ENCODE peak calls at places on chromosomes 11 and 22, in nine cellular contexts. One of them, this sample, is unnamed.
A peak's percentile ranks its signal among the peaks of the same experiment; 100 is the strongest.

GRCh38 chr22:30497466-30498150 is 7.9 kb downstream of the SEC14L4 start:
- DNase-seq in kidney tubule cell: no peak
- DNase-seq in Calu3: no peak
- DNase-seq in kidney glomerular epithelial cell: no peak
- DNase-seq in thyroid gland: no peak
- DNase-seq in T1000: no peak
- DNase-seq in HCT116: no peak
- DNase-seq in body of pancreas: no peak
- DNase-seq in stimulated activated CD4-positive, alpha-beta T cell treated with anti-CD3 and anti-CD28 coated beads, TNF-alpha, amount 100 ng/mL, for 1 hour: no peak
- DNase-seq in this sample: no peak

GRCh38 chr11:68596231-68596630 is 88.1 kb upstream of the GAL start:
- DNase-seq in kidney glomerular epithelial cell: no peak
- DNase-seq in body of pancreas: no peak
- DNase-seq in stimulated activated CD4-positive, alpha-beta T cell treated with anti-CD3 and anti-CD28 coated beads, TNF-alpha, amount 100 ng/mL, for 1 hour: no peak
- DNase-seq in HCT116: no peak
- DNase-seq in T1000: no peak
- DNase-seq in Calu3: no peak
- DNase-seq in kidney tubule cell: no peak
- DNase-seq in thyroid gland: no peak
- DNase-seq in this sample: no peak

GRCh38 chr11:120744016-120744994 is 232.8 kb downstream of the GRIK4 start:
- DNase-seq in stimulated activated CD4-positive, alpha-beta T cell treated with anti-CD3 and anti-CD28 coated beads, TNF-alpha, amount 100 ng/mL, for 1 hour: no peak
- DNase-seq in thyroid gland: no peak
- DNase-seq in HCT116: no peak
- DNase-seq in kidney tubule cell: no peak
- DNase-seq in T1000: no peak
- DNase-seq in kidney glomerular epithelial cell: no peak
- DNase-seq in body of pancreas: no peak
- DNase-seq in Calu3: no peak
- DNase-seq in this sample: no peak

GRCh38 chr22:32355760-32356159 is 1.9 kb upstream of the RFPL3 start:
- DNase-seq in T1000: no peak
- DNase-seq in kidney tubule cell: peak; percentile 17
- DNase-seq in stimulated activated CD4-positive, alpha-beta T cell treated with anti-CD3 and anti-CD28 coated beads, TNF-alpha, amount 100 ng/mL, for 1 hour: no peak
- DNase-seq in thyroid gland: peak; percentile 46
- DNase-seq in Calu3: peak; percentile 36
- DNase-seq in body of pancreas: no peak
- DNase-seq in kidney glomerular epithelial cell: no peak
- DNase-seq in HCT116: peak; percentile 48
- DNase-seq in this sample: no peak

GRCh38 chr11:34788642-34789041 is 127.5 kb downstream of the APIP start:
- DNase-seq in thyroid gland: no peak
- DNase-seq in Calu3: no peak
- DNase-seq in kidney glomerular epithelial cell: no peak
- DNase-seq in HCT116: no peak
- DNase-seq in body of pancreas: no peak
- DNase-seq in stimulated activated CD4-positive, alpha-beta T cell treated with anti-CD3 and anti-CD28 coated beads, TNF-alpha, amount 100 ng/mL, for 1 hour: no peak
- DNase-seq in kidney tubule cell: no peak
- DNase-seq in T1000: no peak
- DNase-seq in this sample: no peak

GRCh38 chr11:3107608-3108182 is 50.5 kb upstream of the CARS1 start:
- DNase-seq in kidney glomerular epithelial cell: no peak
- DNase-seq in Calu3: no peak
- DNase-seq in HCT116: no peak
- DNase-seq in kidney tubule cell: no peak
- DNase-seq in thyroid gland: no peak
- DNase-seq in body of pancreas: peak; percentile 9
- DNase-seq in stimulated activated CD4-positive, alpha-beta T cell treated with anti-CD3 and anti-CD28 coated beads, TNF-alpha, amount 100 ng/mL, for 1 hour: no peak
- DNase-seq in T1000: no peak
- DNase-seq in this sample: no peak

GRCh38 chr22:49717322-49717919 is 110.3 kb downstream of the BRD1 start:
- DNase-seq in thyroid gland: no peak
- DNase-seq in HCT116: no peak
- DNase-seq in stimulated activated CD4-positive, alpha-beta T cell treated with anti-CD3 and anti-CD28 coated beads, TNF-alpha, amount 100 ng/mL, for 1 hour: no peak
- DNase-seq in Calu3: no peak
- DNase-seq in body of pancreas: no peak
- DNase-seq in kidney tubule cell: no peak
- DNase-seq in T1000: no peak
- DNase-seq in kidney glomerular epithelial cell: no peak
- DNase-seq in this sample: no peak

GRCh38 chr22:39117585-39118191 is 20.6 kb downstream of the APOBEC3H start:
- DNase-seq in thyroid gland: peak; percentile 61
- DNase-seq in kidney glomerular epithelial cell: no peak
- DNase-seq in Calu3: peak; percentile 81
- DNase-seq in HCT116: peak; percentile 53
- DNase-seq in stimulated activated CD4-positive, alpha-beta T cell treated with anti-CD3 and anti-CD28 coated beads, TNF-alpha, amount 100 ng/mL, for 1 hour: peak; percentile 31
- DNase-seq in kidney tubule cell: peak; percentile 59
- DNase-seq in T1000: no peak
- DNase-seq in body of pancreas: peak; percentile 67
- DNase-seq in this sample: no peak

GRCh38 chr11:8070417-8071101 is 10.5 kb upstream of the TUB start:
- DNase-seq in stimulated activated CD4-positive, alpha-beta T cell treated with anti-CD3 and anti-CD28 coated beads, TNF-alpha, amount 100 ng/mL, for 1 hour: no peak
- DNase-seq in T1000: no peak
- DNase-seq in kidney tubule cell: peak; percentile 44
- DNase-seq in kidney glomerular epithelial cell: peak; percentile 25
- DNase-seq in thyroid gland: peak; percentile 32
- DNase-seq in Calu3: no peak
- DNase-seq in body of pancreas: no peak
- DNase-seq in HCT116: peak; percentile 21
- DNase-seq in this sample: no peak

GRCh38 chr11:65487467-65488272 is 11.2 kb upstream of the MALAT1 start:
- DNase-seq in HCT116: peak; percentile 99
- DNase-seq in stimulated activated CD4-positive, alpha-beta T cell treated with anti-CD3 and anti-CD28 coated beads, TNF-alpha, amount 100 ng/mL, for 1 hour: no peak
- DNase-seq in kidney tubule cell: peak; percentile 100
- DNase-seq in body of pancreas: peak; percentile 96
- DNase-seq in Calu3: peak; percentile 97
- DNase-seq in thyroid gland: peak; percentile 100
- DNase-seq in kidney glomerular epithelial cell: peak; percentile 100
- DNase-seq in T1000: peak; percentile 98
- DNase-seq in this sample: peak; percentile 98

GRCh38 chr22:23801886-23802377 is 15.2 kb downstream of the SMARCB1 start:
- DNase-seq in HCT116: no peak
- DNase-seq in kidney glomerular epithelial cell: no peak
- DNase-seq in T1000: no peak
- DNase-seq in thyroid gland: no peak
- DNase-seq in body of pancreas: no peak
- DNase-seq in kidney tubule cell: no peak
- DNase-seq in stimulated activated CD4-positive, alpha-beta T cell treated with anti-CD3 and anti-CD28 coated beads, TNF-alpha, amount 100 ng/mL, for 1 hour: no peak
- DNase-seq in Calu3: no peak
- DNase-seq in this sample: no peak

GRCh38 chr11:85826096-85826855 is 15.3 kb upstream of the SYTL2 start:
- DNase-seq in stimulated activated CD4-positive, alpha-beta T cell treated with anti-CD3 and anti-CD28 coated beads, TNF-alpha, amount 100 ng/mL, for 1 hour: no peak
- DNase-seq in HCT116: no peak
- DNase-seq in kidney glomerular epithelial cell: no peak
- DNase-seq in body of pancreas: no peak
- DNase-seq in Calu3: peak; percentile 34
- DNase-seq in thyroid gland: peak; percentile 12
- DNase-seq in kidney tubule cell: peak; percentile 48
- DNase-seq in T1000: no peak
- DNase-seq in this sample: no peak

GRCh38 chr11:69391192-69392103 is 90.0 kb upstream of the LINC01488 start:
- DNase-seq in Calu3: no peak
- DNase-seq in body of pancreas: no peak
- DNase-seq in stimulated activated CD4-positive, alpha-beta T cell treated with anti-CD3 and anti-CD28 coated beads, TNF-alpha, amount 100 ng/mL, for 1 hour: no peak
- DNase-seq in kidney tubule cell: no peak
- DNase-seq in HCT116: no peak
- DNase-seq in T1000: no peak
- DNase-seq in thyroid gland: peak; percentile 78
- DNase-seq in kidney glomerular epithelial cell: no peak
- DNase-seq in this sample: no peak

GRCh38 chr11:111652184-111652583 is 49.9 kb downstream of the SIK2 start:
- DNase-seq in stimulated activated CD4-positive, alpha-beta T cell treated with anti-CD3 and anti-CD28 coated beads, TNF-alpha, amount 100 ng/mL, for 1 hour: no peak
- DNase-seq in kidney glomerular epithelial cell: no peak
- DNase-seq in body of pancreas: no peak
- DNase-seq in kidney tubule cell: no peak
- DNase-seq in thyroid gland: no peak
- DNase-seq in T1000: no peak
- DNase-seq in Calu3: no peak
- DNase-seq in HCT116: no peak
- DNase-seq in this sample: no peak

GRCh38 chr11:133816146-133816545 is 29.2 kb downstream of the SPATA19 start:
- DNase-seq in kidney tubule cell: no peak
- DNase-seq in thyroid gland: no peak
- DNase-seq in body of pancreas: no peak
- DNase-seq in HCT116: no peak
- DNase-seq in T1000: no peak
- DNase-seq in stimulated activated CD4-positive, alpha-beta T cell treated with anti-CD3 and anti-CD28 coated beads, TNF-alpha, amount 100 ng/mL, for 1 hour: no peak
- DNase-seq in kidney glomerular epithelial cell: no peak
- DNase-seq in Calu3: no peak
- DNase-seq in this sample: no peak

GRCh38 chr22:37907036-37907954 is 1.2 kb downstream of the MICALL1 start:
- DNase-seq in kidney glomerular epithelial cell: no peak
- DNase-seq in body of pancreas: no peak
- DNase-seq in thyroid gland: peak; percentile 8
- DNase-seq in stimulated activated CD4-positive, alpha-beta T cell treated with anti-CD3 and anti-CD28 coated beads, TNF-alpha, amount 100 ng/mL, for 1 hour: no peak
- DNase-seq in kidney tubule cell: no peak
- DNase-seq in T1000: no peak
- DNase-seq in HCT116: no peak
- DNase-seq in Calu3: no peak
- DNase-seq in this sample: no peak

GRCh38 chr11:5367461-5368074 is 16.0 kb upstream of the OR51M1 start:
- DNase-seq in kidney tubule cell: peak; percentile 45
- DNase-seq in kidney glomerular epithelial cell: no peak
- DNase-seq in Calu3: no peak
- DNase-seq in body of pancreas: no peak
- DNase-seq in HCT116: no peak
- DNase-seq in stimulated activated CD4-positive, alpha-beta T cell treated with anti-CD3 and anti-CD28 coated beads, TNF-alpha, amount 100 ng/mL, for 1 hour: no peak
- DNase-seq in T1000: no peak
- DNase-seq in thyroid gland: no peak
- DNase-seq in this sample: no peak

GRCh38 chr11:112216591-112217105 is 9.6 kb upstream of the PTS start:
- DNase-seq in kidney glomerular epithelial cell: no peak
- DNase-seq in Calu3: no peak
- DNase-seq in body of pancreas: no peak
- DNase-seq in thyroid gland: no peak
- DNase-seq in stimulated activated CD4-positive, alpha-beta T cell treated with anti-CD3 and anti-CD28 coated beads, TNF-alpha, amount 100 ng/mL, for 1 hour: no peak
- DNase-seq in kidney tubule cell: no peak
- DNase-seq in T1000: no peak
- DNase-seq in HCT116: no peak
- DNase-seq in this sample: no peak

GRCh38 chr11:2650343-2650867 is 49.4 kb downstream of the KCNQ1OT1 start:
- DNase-seq in stimulated activated CD4-positive, alpha-beta T cell treated with anti-CD3 and anti-CD28 coated beads, TNF-alpha, amount 100 ng/mL, for 1 hour: no peak
- DNase-seq in Calu3: no peak
- DNase-seq in thyroid gland: no peak
- DNase-seq in T1000: no peak
- DNase-seq in body of pancreas: no peak
- DNase-seq in kidney glomerular epithelial cell: no peak
- DNase-seq in kidney tubule cell: no peak
- DNase-seq in HCT116: no peak
- DNase-seq in this sample: no peak

GRCh38 chr11:35274909-35275807 is 136.2 kb downstream of the CD44 start:
- DNase-seq in Calu3: peak; percentile 66
- DNase-seq in kidney tubule cell: peak; percentile 40
- DNase-seq in HCT116: no peak
- DNase-seq in body of pancreas: peak; percentile 91
- DNase-seq in thyroid gland: peak; percentile 71
- DNase-seq in kidney glomerular epithelial cell: no peak
- DNase-seq in T1000: peak; percentile 23
- DNase-seq in stimulated activated CD4-positive, alpha-beta T cell treated with anti-CD3 and anti-CD28 coated beads, TNF-alpha, amount 100 ng/mL, for 1 hour: no peak
- DNase-seq in this sample: no peak

GRCh38 chr22:21726650-21727049 is 8.9 kb downstream of the YPEL1 start:
- DNase-seq in thyroid gland: no peak
- DNase-seq in kidney glomerular epithelial cell: no peak
- DNase-seq in stimulated activated CD4-positive, alpha-beta T cell treated with anti-CD3 and anti-CD28 coated beads, TNF-alpha, amount 100 ng/mL, for 1 hour: no peak
- DNase-seq in body of pancreas: no peak
- DNase-seq in Calu3: no peak
- DNase-seq in kidney tubule cell: no peak
- DNase-seq in T1000: no peak
- DNase-seq in HCT116: peak; percentile 28
- DNase-seq in this sample: peak; percentile 5

GRCh38 chr11:827146-827860 is 416 bp upstream of the CRACR2B start:
- DNase-seq in stimulated activated CD4-positive, alpha-beta T cell treated with anti-CD3 and anti-CD28 coated beads, TNF-alpha, amount 100 ng/mL, for 1 hour: no peak
- DNase-seq in thyroid gland: no peak
- DNase-seq in T1000: no peak
- DNase-seq in body of pancreas: peak; percentile 81
- DNase-seq in kidney tubule cell: peak; percentile 54
- DNase-seq in HCT116: no peak
- DNase-seq in Calu3: peak; percentile 71
- DNase-seq in kidney glomerular epithelial cell: no peak
- DNase-seq in this sample: no peak

GRCh38 chr22:30043181-30043580 is 37.1 kb upstream of the HORMAD2 start:
- DNase-seq in stimulated activated CD4-positive, alpha-beta T cell treated with anti-CD3 and anti-CD28 coated beads, TNF-alpha, amount 100 ng/mL, for 1 hour: no peak
- DNase-seq in kidney glomerular epithelial cell: no peak
- DNase-seq in kidney tubule cell: no peak
- DNase-seq in HCT116: no peak
- DNase-seq in thyroid gland: no peak
- DNase-seq in T1000: no peak
- DNase-seq in Calu3: no peak
- DNase-seq in body of pancreas: no peak
- DNase-seq in this sample: no peak

GRCh38 chr11:116786360-116786759 is 1.5 kb downstream of the ZPR1 start:
- DNase-seq in kidney tubule cell: no peak
- DNase-seq in stimulated activated CD4-positive, alpha-beta T cell treated with anti-CD3 and anti-CD28 coated beads, TNF-alpha, amount 100 ng/mL, for 1 hour: no peak
- DNase-seq in thyroid gland: no peak
- DNase-seq in body of pancreas: no peak
- DNase-seq in T1000: no peak
- DNase-seq in HCT116: no peak
- DNase-seq in kidney glomerular epithelial cell: no peak
- DNase-seq in Calu3: no peak
- DNase-seq in this sample: no peak

GRCh38 chr11:102517670-102518069 is 12.9 kb downstream of the MMP7 start:
- DNase-seq in Calu3: no peak
- DNase-seq in stimulated activated CD4-positive, alpha-beta T cell treated with anti-CD3 and anti-CD28 coated beads, TNF-alpha, amount 100 ng/mL, for 1 hour: no peak
- DNase-seq in kidney glomerular epithelial cell: no peak
- DNase-seq in T1000: no peak
- DNase-seq in body of pancreas: no peak
- DNase-seq in kidney tubule cell: no peak
- DNase-seq in HCT116: no peak
- DNase-seq in thyroid gland: peak; percentile 53
- DNase-seq in this sample: no peak

GRCh38 chr22:39525658-39525975 is 5.3 kb downstream of the ATF4 start:
- DNase-seq in stimulated activated CD4-positive, alpha-beta T cell treated with anti-CD3 and anti-CD28 coated beads, TNF-alpha, amount 100 ng/mL, for 1 hour: no peak
- DNase-seq in T1000: no peak
- DNase-seq in HCT116: no peak
- DNase-seq in body of pancreas: no peak
- DNase-seq in kidney glomerular epithelial cell: no peak
- DNase-seq in kidney tubule cell: peak; percentile 18
- DNase-seq in thyroid gland: no peak
- DNase-seq in Calu3: no peak
- DNase-seq in this sample: no peak

This sample was measured in NCI-H2107.